ENCODE peak calls at places on chromosome X, in nine cellular contexts. G is ovary; H is GM06990; C is HCT116; B is hepatocyte; N is fibroblast of lung; T is aorta; M is CD4-positive, CD25-positive, alpha-beta regulatory T cell; F is mammary epithelial cell. K is an unnamed sample.

GRCh38 chrX:56219702-56220101 is 12.5 kb upstream of the KLF8 start:
- DNase-seq in H (no peak), M (peak), B (no peak), F (no peak), C (peak), N (peak), T (no peak), G (no peak), K (peak)

GRCh38 chrX:63735882-63736281 is 49.1 kb downstream of the ARHGEF9 start:
- DNase-seq in N (no peak), F (no peak), C (no peak), H (no peak), M (no peak), T (peak), G (no peak), B (no peak), K (no peak)

GRCh38 chrX:135737361-135738071 is 24.1 kb downstream of the CT45A1 start:
- DNase-seq in G (no peak), M (peak), N (peak), T (no peak), C (peak), F (no peak), H (no peak), B (no peak), K (no peak)

GRCh38 chrX:155632424-155633100 is 19.8 kb upstream of the TMLHE start:
- DNase-seq in M (peak), C (no peak), N (peak), F (no peak), G (no peak), B (no peak), T (no peak), H (peak), K (no peak)

GRCh38 chrX:93868289-93868985 is 194.4 kb downstream of the FAM133A start:
- DNase-seq in N (no peak), C (no peak), H (no peak), M (no peak), F (no peak), G (no peak), T (no peak), B (no peak), K (no peak)

GRCh38 chrX:70577442-70577841 is 132.8 kb downstream of the DLG3 start:
- DNase-seq in B (no peak), C (no peak), G (no peak), F (no peak), T (no peak), H (no peak), M (no peak), N (no peak), K (no peak)

GRCh38 chrX:106144755-106145639 is 23.1 kb upstream of the PWWP3B start:
- DNase-seq in F (no peak), N (no peak), M (no peak), B (peak), G (peak), C (no peak), T (no peak), H (no peak), K (no peak)

GRCh38 chrX:129586446-129586845 is 46.4 kb downstream of the OCRL start:
- DNase-seq in F (no peak), T (no peak), G (no peak), M (no peak), N (no peak), B (no peak), C (no peak), H (no peak), K (no peak)

GRCh38 chrX:16594490-16594889 is 55.5 kb upstream of the S100G start:
- DNase-seq in M (no peak), T (no peak), F (no peak), N (no peak), H (no peak), C (no peak), B (no peak), G (no peak), K (no peak)

GRCh38 chrX:33149580-33149979 is 61.8 kb downstream of the DMD start:
- DNase-seq in G (no peak), B (no peak), T (no peak), H (no peak), C (no peak), N (no peak), M (no peak), F (no peak), K (no peak)

GRCh38 chrX:9320940-9321339 is 143.9 kb upstream of the TBL1X start:
- DNase-seq in H (no peak), B (no peak), G (no peak), F (no peak), C (no peak), M (no peak), N (peak), T (no peak), K (no peak)

GRCh38 chrX:68754406-68754805 is 74.4 kb upstream of the EFNB1 start:
- DNase-seq in N (no peak), G (no peak), H (no peak), B (no peak), F (no peak), T (no peak), M (no peak), C (no peak), K (no peak)

GRCh38 chrX:120559799-120560198 is 963 bp downstream of the CUL4B start:
- DNase-seq in M (peak), T (no peak), G (no peak), H (no peak), N (no peak), F (peak), C (no peak), B (no peak), K (no peak)

GRCh38 chrX:114952696-114953095 is 64.7 kb downstream of the IL13RA2 start:
- DNase-seq in T (no peak), G (no peak), B (no peak), M (no peak), N (no peak), F (no peak), H (no peak), C (no peak), K (no peak)

GRCh38 chrX:120514236-120514635 is 45.1 kb upstream of the LAMP2 start:
- DNase-seq in T (no peak), N (peak), B (peak), G (no peak), F (peak), H (no peak), C (no peak), M (peak), K (no peak)

GRCh38 chrX:150229481-150229880 is 133.6 kb upstream of the MAMLD1 start:
- DNase-seq in G (no peak), N (no peak), H (no peak), F (no peak), C (no peak), T (no peak), M (no peak), B (no peak), K (no peak)

GRCh38 chrX:133988010-133988409 is 2.6 kb upstream of the GPC3 start:
- DNase-seq in B (no peak), H (no peak), T (no peak), C (no peak), M (no peak), N (no peak), G (no peak), F (no peak), K (no peak)

GRCh38 chrX:150324035-150324728 is 38.9 kb upstream of the MAMLD1 start:
- DNase-seq in T (no peak), F (peak), B (peak), G (no peak), C (peak), M (no peak), H (no peak), N (peak), K (no peak)

GRCh38 chrX:68868316-68868715 is 39.5 kb downstream of the EFNB1 start:
- DNase-seq in T (no peak), N (no peak), G (no peak), C (no peak), F (no peak), H (no peak), B (no peak), M (no peak), K (no peak)

DNA sequence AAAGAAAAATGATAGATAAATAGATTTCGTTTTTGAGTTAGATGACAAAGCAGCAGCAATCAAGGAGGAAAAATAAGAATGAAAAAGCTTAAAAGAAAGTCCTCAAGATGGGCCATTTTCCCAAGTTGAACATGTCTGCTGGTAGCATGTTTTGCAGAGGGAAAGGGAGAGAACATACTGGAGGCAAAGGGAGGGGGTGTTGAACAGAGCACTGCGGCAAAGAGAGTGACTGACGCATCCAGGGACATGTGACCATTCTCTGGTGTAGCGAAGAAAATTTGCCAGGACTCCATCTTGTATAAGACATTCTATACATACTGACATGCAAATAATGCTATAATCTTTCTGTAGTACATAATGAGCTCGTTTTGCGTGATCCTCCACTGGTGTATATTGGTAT is 1.2 kb downstream of the LINC00632 start:
- DNase-seq in G (no peak), N (peak), F (no peak), M (no peak), H (no peak), T (no peak), B (peak), C (no peak), K (no peak)
- H3K4me3 ChIP-seq in G (no peak), N (peak), F (no peak), M (no peak), H (no peak), T (no peak), B (no peak), C (no peak), K (no peak)

GRCh38 chrX:154097003-154097596 is 417 bp downstream of the MECP2 start:
- DNase-seq in H (peak), C (no peak), N (peak), B (peak), M (peak), G (peak), F (peak), T (peak), K (peak)
- H3K4me3 ChIP-seq in H (peak), C (peak), N (peak), B (peak), M (peak), G (peak), F (peak), T (peak), K (peak)

GRCh38 chrX:11381464-11381863 is 88.3 kb downstream of the AMELX start:
- DNase-seq in C (peak), F (peak), N (peak), T (peak), H (peak), G (no peak), B (peak), M (peak), K (peak)

GRCh38 chrX:11382935-11383334 is 89.7 kb downstream of the AMELX start:
- DNase-seq in H (no peak), G (no peak), F (no peak), N (no peak), T (no peak), M (no peak), B (no peak), C (no peak), K (no peak)

GRCh38 chrX:11376163-11376562 is 83.0 kb downstream of the AMELX start:
- DNase-seq in C (no peak), H (no peak), N (no peak), F (no peak), G (no peak), T (no peak), M (no peak), B (no peak), K (no peak)

GRCh38 chrX:11375614-11376119 is 82.5 kb downstream of the AMELX start:
- DNase-seq in T (no peak), C (no peak), B (peak), H (no peak), M (no peak), N (no peak), G (no peak), F (no peak), K (no peak)

GRCh38 chrX:11380187-11380586 is 87.0 kb downstream of the AMELX start:
- DNase-seq in T (no peak), F (no peak), N (peak), B (no peak), C (no peak), M (no peak), G (no peak), H (no peak), K (no peak)
- H3K4me3 ChIP-seq in T (no peak), F (no peak), N (no peak), B (no peak), C (no peak), M (no peak), G (no peak), H (no peak), K (no peak)

DNA sequence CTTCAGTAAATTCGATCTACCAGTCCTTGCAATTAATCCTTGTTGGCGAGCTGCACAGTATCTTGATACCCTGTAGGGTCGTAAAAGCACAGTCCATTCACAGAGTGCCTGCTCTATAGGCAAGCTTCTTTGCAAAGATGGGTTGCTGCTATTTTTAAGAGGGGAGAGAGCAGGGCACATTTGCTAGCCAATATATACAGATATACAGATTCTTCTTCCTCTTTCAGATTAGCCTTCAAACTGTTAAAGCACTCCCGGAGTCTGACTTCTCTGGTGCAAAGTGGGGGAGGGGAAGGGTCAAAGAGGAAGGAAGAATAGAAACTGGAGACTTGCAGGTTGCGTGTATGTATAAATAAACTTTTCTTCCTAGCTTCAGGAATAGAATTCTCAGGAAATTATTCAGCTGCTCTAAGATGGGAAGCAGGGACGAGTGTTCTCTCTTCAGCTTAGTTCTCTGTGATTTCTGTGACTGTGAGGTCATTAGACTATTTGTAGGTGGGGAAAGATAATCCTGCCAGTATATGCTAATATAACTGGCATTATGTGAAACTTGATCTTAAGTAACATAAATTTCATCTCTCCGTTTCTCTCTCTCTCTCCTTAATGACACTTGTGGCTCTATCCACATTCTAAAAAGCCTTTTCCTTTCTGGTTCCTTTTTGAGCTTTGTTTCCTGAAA is at the start of gene CYSLTR1:
- DNase-seq in G (no peak), F (no peak), B (no peak), T (no peak), H (peak), M (no peak), C (no peak), N (no peak), K (no peak)
- H3K4me3 ChIP-seq in G (no peak), F (no peak), B (no peak), T (no peak), H (peak), M (peak), C (no peak), N (no peak), K (no peak)

DNA sequence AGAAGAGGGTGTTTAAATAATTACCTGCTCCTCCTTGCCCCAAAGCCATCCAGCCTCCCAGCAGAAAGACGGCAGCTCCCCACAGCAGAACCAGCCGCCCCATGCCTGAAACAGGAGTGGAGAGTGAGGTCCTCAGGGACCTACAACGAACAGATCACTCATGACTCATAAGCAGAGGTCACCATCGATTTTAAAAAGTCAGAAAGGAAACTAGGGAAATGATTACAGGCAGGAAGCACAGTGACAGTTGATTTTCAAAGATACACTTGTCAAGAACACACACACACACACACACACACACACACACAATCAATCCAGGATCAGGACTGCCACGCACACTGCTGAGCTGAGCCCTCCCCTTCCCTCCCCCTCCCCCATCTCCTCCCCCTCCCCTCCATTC is at the start of gene CRLF2:
- DNase-seq in T (no peak), N (no peak), C (peak), M (peak), H (peak), B (no peak), F (peak), G (no peak), K (peak)
- H3K4me3 ChIP-seq in T (no peak), N (no peak), C (peak), M (peak), H (no peak), B (no peak), F (no peak), G (no peak), K (no peak)

GRCh38 chrX:107827137-107827831 is 1.6 kb downstream of the MID2 start:
- DNase-seq in F (peak), N (no peak), B (peak), G (no peak), T (no peak), C (no peak), M (no peak), H (no peak), K (no peak)
- H3K4me3 ChIP-seq in F (peak), N (peak), B (peak), G (peak), T (peak), C (peak), M (peak), H (no peak), K (no peak)

GRCh38 chrX:12958059-12958458 is 16.9 kb upstream of the TMSB4X start:
- DNase-seq in C (no peak), F (no peak), H (no peak), T (no peak), G (no peak), N (no peak), B (no peak), M (peak), K (no peak)

GRCh38 chrX:12954981-12955380 is 19.9 kb upstream of the TMSB4X start:
- DNase-seq in M (peak), C (no peak), F (no peak), H (peak), G (no peak), T (no peak), N (no peak), B (no peak), K (no peak)

GRCh38 chrX:12955882-12956703 is 18.8 kb upstream of the TMSB4X start:
- DNase-seq in C (peak), F (peak), M (peak), H (peak), T (peak), N (peak), G (no peak), B (peak), K (peak)

GRCh38 chrX:12958461-12958860 is 16.4 kb upstream of the TMSB4X start:
- DNase-seq in C (no peak), M (peak), B (no peak), H (no peak), T (no peak), G (no peak), N (no peak), F (no peak), K (no peak)

DNA sequence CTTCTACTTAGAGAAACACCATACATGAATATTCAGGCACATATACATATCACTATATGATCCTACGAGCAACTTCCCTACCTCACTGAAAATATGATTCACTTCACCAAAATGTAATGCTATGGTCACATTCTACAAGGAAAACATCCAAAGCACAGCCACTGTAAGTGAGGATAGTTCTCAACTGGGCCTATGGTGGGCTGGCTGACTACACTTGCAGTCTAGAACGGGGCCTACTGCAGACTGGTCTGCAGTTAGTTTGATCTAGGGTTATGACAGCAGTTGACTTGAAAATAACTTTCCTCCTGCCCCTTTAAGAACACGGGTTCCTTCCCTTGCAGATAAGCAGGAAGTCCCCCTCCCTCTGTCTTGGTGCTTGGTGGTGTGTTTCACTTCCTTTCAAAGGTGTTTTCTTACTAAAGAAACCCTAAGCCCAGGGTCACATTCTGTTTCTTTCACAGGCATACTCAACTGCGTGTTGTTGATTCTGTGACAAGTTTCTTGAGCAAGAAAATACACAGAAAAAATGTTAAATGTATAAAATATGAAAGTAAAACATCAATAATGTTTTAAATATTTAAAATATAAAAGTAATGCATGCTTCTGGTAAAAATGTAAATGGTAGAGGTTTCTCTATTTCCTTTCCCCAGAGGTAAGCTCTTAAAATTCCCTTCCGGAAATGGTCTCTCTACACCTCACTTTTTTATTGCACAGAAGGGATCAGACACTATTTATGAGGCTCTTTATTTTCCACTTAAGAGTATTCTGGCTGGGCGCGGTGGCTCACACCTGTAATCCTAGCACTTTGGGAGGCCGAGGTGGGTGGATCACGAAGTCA is 18.0 kb upstream of the TMSB4X start:
- DNase-seq in C (peak), M (peak), B (peak), H (peak), N (peak), G (no peak), T (no peak), F (peak), K (peak)
- H3K4me3 ChIP-seq in C (no peak), M (peak), B (no peak), H (peak), N (no peak), G (no peak), T (no peak), F (no peak), K (peak)

K was measured in Jurkat, Clone E6-1.